ENCODE peak calls at places on chromosomes 13 and 19, in nine cellular contexts. One of them, this sample, is unnamed.

GRCh38 chr13:40440990-40441820 is 225.2 kb downstream of the FOXO1 start:
- DNase-seq in endothelial cell of umbilical vein: peak
- DNase-seq in stomach: peak
- DNase-seq in LNCaP clone FGC: peak
- DNase-seq in MCF 10A: peak
- DNase-seq in transverse colon: peak
- DNase-seq in endothelial cell: no peak
- DNase-seq in cardiac fibroblast: peak
- DNase-seq in CD4-positive, alpha-beta T cell: no peak
- DNase-seq in this sample: no peak

GRCh38 chr19:53809518-53810186 is 14.5 kb downstream of the NLRP12 start:
- DNase-seq in LNCaP clone FGC: no peak
- DNase-seq in endothelial cell: peak
- DNase-seq in endothelial cell of umbilical vein: peak
- DNase-seq in MCF 10A: no peak
- DNase-seq in cardiac fibroblast: no peak
- DNase-seq in CD4-positive, alpha-beta T cell: no peak
- DNase-seq in transverse colon: no peak
- DNase-seq in stomach: no peak
- DNase-seq in this sample: no peak

GRCh38 chr19:11091343-11092153 is 2.3 kb downstream of the LDLR start:
- DNase-seq in endothelial cell: peak
- DNase-seq in endothelial cell of umbilical vein: peak
- DNase-seq in cardiac fibroblast: peak
- DNase-seq in MCF 10A: peak
- DNase-seq in CD4-positive, alpha-beta T cell: peak
- DNase-seq in stomach: peak
- DNase-seq in transverse colon: peak
- DNase-seq in LNCaP clone FGC: peak
- DNase-seq in this sample: peak

GRCh38 chr19:10417598-10418280 is 2.6 kb upstream of the PDE4A start:
- DNase-seq in stomach: no peak
- DNase-seq in CD4-positive, alpha-beta T cell: no peak
- DNase-seq in cardiac fibroblast: no peak
- DNase-seq in endothelial cell of umbilical vein: no peak
- DNase-seq in LNCaP clone FGC: no peak
- DNase-seq in endothelial cell: no peak
- DNase-seq in transverse colon: no peak
- DNase-seq in MCF 10A: peak
- DNase-seq in this sample: no peak

GRCh38 chr13:94776956-94777355 is 64.6 kb upstream of the SOX21 start:
- DNase-seq in endothelial cell of umbilical vein: no peak
- DNase-seq in stomach: no peak
- DNase-seq in endothelial cell: no peak
- DNase-seq in CD4-positive, alpha-beta T cell: no peak
- DNase-seq in MCF 10A: no peak
- DNase-seq in LNCaP clone FGC: no peak
- DNase-seq in cardiac fibroblast: peak
- DNase-seq in transverse colon: no peak
- DNase-seq in this sample: no peak

GRCh38 chr19:5557691-5558090 is 10.1 kb downstream of the TINCR start:
- DNase-seq in LNCaP clone FGC: no peak
- DNase-seq in MCF 10A: peak
- DNase-seq in cardiac fibroblast: no peak
- DNase-seq in transverse colon: no peak
- DNase-seq in stomach: no peak
- DNase-seq in endothelial cell: no peak
- DNase-seq in CD4-positive, alpha-beta T cell: no peak
- DNase-seq in endothelial cell of umbilical vein: no peak
- DNase-seq in this sample: no peak

GRCh38 chr13:68048802-68049359 is 818.7 kb upstream of the PCDH9 start:
- DNase-seq in MCF 10A: no peak
- DNase-seq in cardiac fibroblast: no peak
- DNase-seq in LNCaP clone FGC: no peak
- DNase-seq in transverse colon: no peak
- DNase-seq in CD4-positive, alpha-beta T cell: no peak
- DNase-seq in endothelial cell: no peak
- DNase-seq in endothelial cell of umbilical vein: no peak
- DNase-seq in stomach: no peak
- DNase-seq in this sample: no peak

GRCh38 chr13:31675521-31675953 is 63.8 kb upstream of the RXFP2 start:
- DNase-seq in MCF 10A: peak
- DNase-seq in CD4-positive, alpha-beta T cell: no peak
- DNase-seq in endothelial cell: no peak
- DNase-seq in transverse colon: no peak
- DNase-seq in stomach: no peak
- DNase-seq in LNCaP clone FGC: no peak
- DNase-seq in cardiac fibroblast: peak
- DNase-seq in endothelial cell of umbilical vein: no peak
- DNase-seq in this sample: no peak

GRCh38 chr19:31064486-31064885 is 284.8 kb downstream of the TSHZ3 start:
- DNase-seq in endothelial cell of umbilical vein: no peak
- DNase-seq in transverse colon: no peak
- DNase-seq in CD4-positive, alpha-beta T cell: no peak
- DNase-seq in cardiac fibroblast: no peak
- DNase-seq in MCF 10A: no peak
- DNase-seq in stomach: no peak
- DNase-seq in LNCaP clone FGC: no peak
- DNase-seq in endothelial cell: no peak
- DNase-seq in this sample: no peak

GRCh38 chr19:39479916-39480315 is 722 bp upstream of the TIMM50 start:
- DNase-seq in CD4-positive, alpha-beta T cell: no peak
- DNase-seq in LNCaP clone FGC: no peak
- DNase-seq in MCF 10A: no peak
- DNase-seq in endothelial cell of umbilical vein: no peak
- DNase-seq in cardiac fibroblast: no peak
- DNase-seq in endothelial cell: no peak
- DNase-seq in transverse colon: no peak
- DNase-seq in stomach: no peak
- DNase-seq in this sample: no peak

GRCh38 chr19:49689133-49690072 is at the start of gene ADM5:
- DNase-seq in transverse colon: peak
- DNase-seq in stomach: peak
- DNase-seq in cardiac fibroblast: no peak
- DNase-seq in MCF 10A: no peak
- DNase-seq in endothelial cell of umbilical vein: peak
- DNase-seq in endothelial cell: no peak
- DNase-seq in LNCaP clone FGC: no peak
- DNase-seq in CD4-positive, alpha-beta T cell: no peak
- DNase-seq in this sample: no peak

GRCh38 chr13:77289844-77290243 is 37.0 kb downstream of the MYCBP2 start:
- DNase-seq in LNCaP clone FGC: no peak
- DNase-seq in endothelial cell: no peak
- DNase-seq in cardiac fibroblast: no peak
- DNase-seq in endothelial cell of umbilical vein: no peak
- DNase-seq in stomach: no peak
- DNase-seq in MCF 10A: no peak
- DNase-seq in CD4-positive, alpha-beta T cell: no peak
- DNase-seq in transverse colon: no peak
- DNase-seq in this sample: no peak

GRCh38 chr19:17405250-17406038 is at the start of gene BST2:
- DNase-seq in MCF 10A: peak
- DNase-seq in CD4-positive, alpha-beta T cell: peak
- DNase-seq in endothelial cell of umbilical vein: peak
- DNase-seq in transverse colon: peak
- DNase-seq in stomach: peak
- DNase-seq in cardiac fibroblast: peak
- DNase-seq in endothelial cell: no peak
- DNase-seq in LNCaP clone FGC: no peak
- DNase-seq in this sample: peak

GRCh38 chr19:22517496-22518411 is 95.6 kb upstream of the ZNF98 start:
- DNase-seq in MCF 10A: no peak
- DNase-seq in endothelial cell: no peak
- DNase-seq in LNCaP clone FGC: no peak
- DNase-seq in cardiac fibroblast: no peak
- DNase-seq in stomach: no peak
- DNase-seq in CD4-positive, alpha-beta T cell: no peak
- DNase-seq in endothelial cell of umbilical vein: no peak
- DNase-seq in transverse colon: no peak
- DNase-seq in this sample: no peak

GRCh38 chr19:56355517-56355916 is 37.8 kb downstream of the ZNF582 start:
- DNase-seq in MCF 10A: no peak
- DNase-seq in endothelial cell of umbilical vein: no peak
- DNase-seq in cardiac fibroblast: no peak
- DNase-seq in transverse colon: no peak
- DNase-seq in LNCaP clone FGC: no peak
- DNase-seq in endothelial cell: no peak
- DNase-seq in CD4-positive, alpha-beta T cell: no peak
- DNase-seq in stomach: no peak
- DNase-seq in this sample: no peak

DNA sequence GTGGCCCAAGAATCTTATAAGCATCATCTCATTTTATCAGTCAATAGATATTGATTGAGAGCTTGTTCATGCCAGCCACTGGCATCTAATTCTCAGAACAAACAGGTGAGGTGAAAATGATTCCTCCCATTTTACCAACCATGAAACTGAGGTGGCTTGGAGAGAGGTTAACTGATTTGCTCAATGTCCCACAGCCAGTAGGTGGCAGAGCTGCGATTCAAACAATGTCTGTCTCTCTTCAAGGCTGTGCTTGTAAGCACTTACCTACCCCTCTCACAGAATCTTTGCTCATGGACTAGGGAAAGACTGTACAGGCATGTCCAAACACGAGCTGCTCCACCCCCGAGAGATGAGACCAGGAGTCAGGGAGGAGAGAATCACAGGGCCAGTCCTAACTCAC is 21.5 kb upstream of the GSX1 start:
- DNase-seq in CD4-positive, alpha-beta T cell: no peak
- DNase-seq in endothelial cell of umbilical vein: peak
- DNase-seq in endothelial cell: peak
- DNase-seq in transverse colon: peak
- DNase-seq in cardiac fibroblast: peak
- DNase-seq in stomach: no peak
- DNase-seq in MCF 10A: peak
- DNase-seq in LNCaP clone FGC: peak
- DNase-seq in this sample: no peak
- TF ChIP-seq CTCF in CD4-positive, alpha-beta T cell: peak
- TF ChIP-seq CTCF in endothelial cell of umbilical vein: peak
- TF ChIP-seq CTCF in endothelial cell: no peak
- TF ChIP-seq CTCF in transverse colon: peak
- TF ChIP-seq CTCF in cardiac fibroblast: peak
- TF ChIP-seq CTCF in stomach: no peak
- TF ChIP-seq CTCF in MCF 10A: peak
- TF ChIP-seq CTCF in LNCaP clone FGC: peak
- TF ChIP-seq CTCF in this sample: no peak

GRCh38 chr13:60689571-60689970 is 292.6 kb downstream of the TDRD3 start:
- DNase-seq in MCF 10A: no peak
- DNase-seq in stomach: no peak
- DNase-seq in CD4-positive, alpha-beta T cell: no peak
- DNase-seq in endothelial cell of umbilical vein: no peak
- DNase-seq in transverse colon: no peak
- DNase-seq in endothelial cell: no peak
- DNase-seq in LNCaP clone FGC: no peak
- DNase-seq in cardiac fibroblast: no peak
- DNase-seq in this sample: no peak

GRCh38 chr13:60691268-60691667 is 294.2 kb downstream of the TDRD3 start:
- DNase-seq in MCF 10A: no peak
- DNase-seq in cardiac fibroblast: no peak
- DNase-seq in LNCaP clone FGC: no peak
- DNase-seq in endothelial cell: no peak
- DNase-seq in stomach: no peak
- DNase-seq in endothelial cell of umbilical vein: no peak
- DNase-seq in transverse colon: no peak
- DNase-seq in CD4-positive, alpha-beta T cell: no peak
- DNase-seq in this sample: no peak

GRCh38 chr13:60690607-60691006 is 293.6 kb downstream of the TDRD3 start:
- DNase-seq in LNCaP clone FGC: peak
- DNase-seq in stomach: no peak
- DNase-seq in endothelial cell of umbilical vein: no peak
- DNase-seq in transverse colon: no peak
- DNase-seq in MCF 10A: no peak
- DNase-seq in cardiac fibroblast: no peak
- DNase-seq in endothelial cell: no peak
- DNase-seq in CD4-positive, alpha-beta T cell: no peak
- DNase-seq in this sample: no peak

DNA sequence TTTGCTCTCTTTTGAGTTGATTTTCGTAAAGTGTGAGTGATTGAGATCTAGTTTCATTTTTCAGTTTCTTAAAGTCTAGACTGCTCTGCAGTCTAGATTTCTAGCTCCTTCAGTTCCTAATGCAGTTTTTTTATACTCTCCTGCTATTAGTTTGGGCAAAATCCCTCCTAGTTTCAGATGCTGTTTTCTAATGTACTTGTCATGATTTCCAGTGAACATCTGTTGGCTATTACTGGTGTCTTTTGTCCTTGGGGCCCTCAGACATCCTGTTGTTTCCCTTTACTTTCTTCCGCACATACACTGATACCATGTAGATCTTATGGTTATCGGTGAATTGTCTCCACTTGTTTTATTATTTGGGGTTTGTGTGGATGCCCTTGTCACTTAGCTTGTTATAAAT is 292.1 kb downstream of the TDRD3 start:
- DNase-seq in endothelial cell: no peak
- DNase-seq in stomach: no peak
- DNase-seq in transverse colon: no peak
- DNase-seq in endothelial cell of umbilical vein: no peak
- DNase-seq in MCF 10A: no peak
- DNase-seq in cardiac fibroblast: no peak
- DNase-seq in LNCaP clone FGC: no peak
- DNase-seq in CD4-positive, alpha-beta T cell: no peak
- DNase-seq in this sample: no peak
- TF ChIP-seq CTCF in endothelial cell: no peak
- TF ChIP-seq CTCF in stomach: no peak
- TF ChIP-seq CTCF in transverse colon: no peak
- TF ChIP-seq CTCF in endothelial cell of umbilical vein: no peak
- TF ChIP-seq CTCF in MCF 10A: no peak
- TF ChIP-seq CTCF in cardiac fibroblast: no peak
- TF ChIP-seq CTCF in LNCaP clone FGC: no peak
- TF ChIP-seq CTCF in CD4-positive, alpha-beta T cell: no peak
- TF ChIP-seq CTCF in this sample: no peak

GRCh38 chr13:107373551-107373950 is 805.6 kb upstream of the ARGLU1 start:
- DNase-seq in endothelial cell of umbilical vein: peak
- DNase-seq in endothelial cell: no peak
- DNase-seq in stomach: no peak
- DNase-seq in LNCaP clone FGC: no peak
- DNase-seq in CD4-positive, alpha-beta T cell: no peak
- DNase-seq in transverse colon: no peak
- DNase-seq in MCF 10A: peak
- DNase-seq in cardiac fibroblast: peak
- DNase-seq in this sample: no peak
- TF ChIP-seq CTCF in endothelial cell of umbilical vein: peak
- TF ChIP-seq CTCF in endothelial cell: peak
- TF ChIP-seq CTCF in stomach: peak
- TF ChIP-seq CTCF in LNCaP clone FGC: peak
- TF ChIP-seq CTCF in CD4-positive, alpha-beta T cell: no peak
- TF ChIP-seq CTCF in transverse colon: no peak
- TF ChIP-seq CTCF in MCF 10A: peak
- TF ChIP-seq CTCF in cardiac fibroblast: peak
- TF ChIP-seq CTCF in this sample: no peak

DNA sequence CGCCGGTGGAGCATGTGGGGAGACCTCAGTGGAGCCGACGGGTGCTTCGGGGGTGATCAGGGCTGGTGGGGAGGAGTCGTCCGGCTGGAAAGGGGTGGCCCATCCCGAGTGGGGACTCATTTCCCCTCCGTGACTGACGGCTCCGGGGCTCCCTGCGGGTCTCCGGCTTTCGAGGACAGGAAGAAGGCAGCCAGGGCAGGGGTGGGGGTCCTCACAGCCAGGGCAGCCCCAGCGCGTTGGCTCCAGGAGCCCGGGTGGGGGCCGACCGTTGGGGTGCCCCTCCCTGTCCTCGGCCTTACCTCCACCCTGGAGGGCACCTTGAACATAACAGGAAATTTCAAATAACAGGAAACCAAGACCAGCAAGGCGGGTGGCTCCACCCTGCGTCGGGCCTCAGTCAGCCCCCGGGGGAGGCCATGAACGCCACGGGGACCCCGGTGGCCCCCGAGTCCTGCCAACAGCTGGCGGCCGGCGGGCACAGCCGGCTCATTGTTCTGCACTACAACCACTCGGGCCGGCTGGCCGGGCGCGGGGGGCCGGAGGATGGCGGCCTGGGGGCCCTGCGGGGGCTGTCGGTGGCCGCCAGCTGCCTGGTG is at the start of gene S1PR4:
- DNase-seq in cardiac fibroblast: no peak
- DNase-seq in stomach: no peak
- DNase-seq in endothelial cell of umbilical vein: peak
- DNase-seq in endothelial cell: no peak
- DNase-seq in transverse colon: peak
- DNase-seq in MCF 10A: no peak
- DNase-seq in LNCaP clone FGC: no peak
- DNase-seq in CD4-positive, alpha-beta T cell: peak
- DNase-seq in this sample: peak
- TF ChIP-seq CTCF in cardiac fibroblast: no peak
- TF ChIP-seq CTCF in stomach: no peak
- TF ChIP-seq CTCF in endothelial cell of umbilical vein: no peak
- TF ChIP-seq CTCF in endothelial cell: no peak
- TF ChIP-seq CTCF in transverse colon: peak
- TF ChIP-seq CTCF in MCF 10A: no peak
- TF ChIP-seq CTCF in LNCaP clone FGC: no peak
- TF ChIP-seq CTCF in CD4-positive, alpha-beta T cell: peak
- TF ChIP-seq CTCF in this sample: no peak

This sample was measured in CD14-positive monocyte.